ENCODE peak calls at places on chromosomes 12 and 14, in seven cellular contexts. One of them, this sample, is unnamed.

GRCh38 chr12:52971701-52972329 is 22.9 kb downstream of the KRT18 start:
- DNase-seq in lung: no peak
- DNase-seq in fibroblast of pulmonary artery: peak; percentile 66
- DNase-seq in activated T-cell treated with anti-CD3 and anti-CD28 coated beads for 1 hour: no peak
- DNase-seq in IMR-90: peak; percentile 75
- DNase-seq in anterior cingulate cortex: no peak
- DNase-seq in NAMALWA: no peak
- DNase-seq in this sample: no peak

GRCh38 chr12:15838986-15839385 is 43.2 kb upstream of the STRAP start:
- DNase-seq in IMR-90: no peak
- DNase-seq in activated T-cell treated with anti-CD3 and anti-CD28 coated beads for 1 hour: no peak
- DNase-seq in NAMALWA: no peak
- DNase-seq in anterior cingulate cortex: no peak
- DNase-seq in fibroblast of pulmonary artery: no peak
- DNase-seq in lung: no peak
- DNase-seq in this sample: no peak

GRCh38 chr12:110704750-110705149 is 15.8 kb upstream of the HVCN1 start:
- DNase-seq in lung: no peak
- DNase-seq in NAMALWA: no peak
- DNase-seq in activated T-cell treated with anti-CD3 and anti-CD28 coated beads for 1 hour: no peak
- DNase-seq in IMR-90: no peak
- DNase-seq in fibroblast of pulmonary artery: no peak
- DNase-seq in anterior cingulate cortex: no peak
- DNase-seq in this sample: no peak

GRCh38 chr14:28879571-28879970 is 113.0 kb downstream of the FOXG1 start:
- DNase-seq in lung: no peak
- DNase-seq in anterior cingulate cortex: no peak
- DNase-seq in activated T-cell treated with anti-CD3 and anti-CD28 coated beads for 1 hour: no peak
- DNase-seq in IMR-90: no peak
- DNase-seq in fibroblast of pulmonary artery: no peak
- DNase-seq in NAMALWA: no peak
- DNase-seq in this sample: no peak

GRCh38 chr14:95098984-95099599 is 58.2 kb downstream of the DICER1 start:
- DNase-seq in fibroblast of pulmonary artery: peak; percentile 75
- DNase-seq in IMR-90: peak; percentile 55
- DNase-seq in lung: peak; percentile 47
- DNase-seq in anterior cingulate cortex: peak; percentile 28
- DNase-seq in NAMALWA: peak; percentile 74
- DNase-seq in activated T-cell treated with anti-CD3 and anti-CD28 coated beads for 1 hour: peak; percentile 6
- DNase-seq in this sample: no peak

GRCh38 chr14:69107407-69108003 is 45.4 kb downstream of the DCAF5 start:
- DNase-seq in activated T-cell treated with anti-CD3 and anti-CD28 coated beads for 1 hour: no peak
- DNase-seq in IMR-90: peak; percentile 71
- DNase-seq in anterior cingulate cortex: no peak
- DNase-seq in NAMALWA: peak; percentile 52
- DNase-seq in fibroblast of pulmonary artery: peak; percentile 78
- DNase-seq in lung: peak; percentile 49
- DNase-seq in this sample: no peak

GRCh38 chr12:49232940-49233841 is 31.7 kb upstream of the TUBA1C start:
- DNase-seq in activated T-cell treated with anti-CD3 and anti-CD28 coated beads for 1 hour: no peak
- DNase-seq in fibroblast of pulmonary artery: peak; percentile 52
- DNase-seq in anterior cingulate cortex: peak; percentile 70
- DNase-seq in NAMALWA: no peak
- DNase-seq in IMR-90: peak; percentile 56
- DNase-seq in lung: peak; percentile 40
- DNase-seq in this sample: no peak

GRCh38 chr14:75048101-75048500 is 3.2 kb downstream of the MLH3 start:
- DNase-seq in activated T-cell treated with anti-CD3 and anti-CD28 coated beads for 1 hour: no peak
- DNase-seq in IMR-90: no peak
- DNase-seq in NAMALWA: no peak
- DNase-seq in anterior cingulate cortex: no peak
- DNase-seq in lung: no peak
- DNase-seq in fibroblast of pulmonary artery: no peak
- DNase-seq in this sample: no peak

GRCh38 chr12:23954332-23954731 is 4.9 kb upstream of the SOX5 start:
- DNase-seq in anterior cingulate cortex: no peak
- DNase-seq in NAMALWA: peak; percentile 10
- DNase-seq in lung: no peak
- DNase-seq in activated T-cell treated with anti-CD3 and anti-CD28 coated beads for 1 hour: no peak
- DNase-seq in fibroblast of pulmonary artery: peak; percentile 14
- DNase-seq in IMR-90: peak; percentile 76
- DNase-seq in this sample: no peak

GRCh38 chr14:21408152-21408551 is 24.3 kb upstream of the SUPT16H start:
- DNase-seq in fibroblast of pulmonary artery: peak; percentile 76
- DNase-seq in anterior cingulate cortex: no peak
- DNase-seq in lung: no peak
- DNase-seq in activated T-cell treated with anti-CD3 and anti-CD28 coated beads for 1 hour: no peak
- DNase-seq in NAMALWA: no peak
- DNase-seq in IMR-90: peak; percentile 65
- DNase-seq in this sample: no peak

GRCh38 chr14:42111355-42111754 is 504.7 kb downstream of the LRFN5 start:
- DNase-seq in IMR-90: no peak
- DNase-seq in lung: no peak
- DNase-seq in activated T-cell treated with anti-CD3 and anti-CD28 coated beads for 1 hour: no peak
- DNase-seq in NAMALWA: no peak
- DNase-seq in fibroblast of pulmonary artery: no peak
- DNase-seq in anterior cingulate cortex: no peak
- DNase-seq in this sample: no peak

GRCh38 chr12:11780521-11781101 is 131.1 kb downstream of the ETV6 start:
- DNase-seq in lung: no peak
- DNase-seq in IMR-90: no peak
- DNase-seq in anterior cingulate cortex: no peak
- DNase-seq in activated T-cell treated with anti-CD3 and anti-CD28 coated beads for 1 hour: no peak
- DNase-seq in fibroblast of pulmonary artery: no peak
- DNase-seq in NAMALWA: no peak
- DNase-seq in this sample: no peak

GRCh38 chr14:53152909-53153701 is at the start of gene DDHD1:
- DNase-seq in anterior cingulate cortex: peak; percentile 73
- DNase-seq in fibroblast of pulmonary artery: peak; percentile 60
- DNase-seq in NAMALWA: peak; percentile 76
- DNase-seq in IMR-90: peak; percentile 65
- DNase-seq in activated T-cell treated with anti-CD3 and anti-CD28 coated beads for 1 hour: peak; percentile 78
- DNase-seq in lung: peak; percentile 70
- DNase-seq in this sample: peak; percentile 9

GRCh38 chr12:132710422-132711168 is at the start of gene PGAM5:
- DNase-seq in anterior cingulate cortex: peak; percentile 61
- DNase-seq in lung: peak; percentile 81
- DNase-seq in fibroblast of pulmonary artery: peak; percentile 78
- DNase-seq in IMR-90: peak; percentile 70
- DNase-seq in activated T-cell treated with anti-CD3 and anti-CD28 coated beads for 1 hour: peak; percentile 85
- DNase-seq in NAMALWA: peak; percentile 95
- DNase-seq in this sample: no peak

GRCh38 chr14:106308839-106309389 is 782.5 kb downstream of the TMEM121 start:
- DNase-seq in fibroblast of pulmonary artery: no peak
- DNase-seq in anterior cingulate cortex: no peak
- DNase-seq in NAMALWA: peak; percentile 93
- DNase-seq in activated T-cell treated with anti-CD3 and anti-CD28 coated beads for 1 hour: peak; percentile 43
- DNase-seq in lung: peak; percentile 43
- DNase-seq in IMR-90: no peak
- DNase-seq in this sample: no peak

GRCh38 chr12:42802688-42803279 is 213.2 kb upstream of the PRICKLE1 start:
- DNase-seq in IMR-90: peak; percentile 78
- DNase-seq in anterior cingulate cortex: no peak
- DNase-seq in activated T-cell treated with anti-CD3 and anti-CD28 coated beads for 1 hour: no peak
- DNase-seq in NAMALWA: no peak
- DNase-seq in fibroblast of pulmonary artery: peak; percentile 28
- DNase-seq in lung: no peak
- DNase-seq in this sample: no peak

GRCh38 chr12:17076335-17076734 is 470.4 kb upstream of the LMO3 start:
- DNase-seq in anterior cingulate cortex: no peak
- DNase-seq in activated T-cell treated with anti-CD3 and anti-CD28 coated beads for 1 hour: no peak
- DNase-seq in fibroblast of pulmonary artery: no peak
- DNase-seq in lung: no peak
- DNase-seq in IMR-90: no peak
- DNase-seq in NAMALWA: no peak
- DNase-seq in this sample: no peak

GRCh38 chr12:52280796-52281560 is 6.5 kb downstream of the KRT86 start:
- DNase-seq in lung: peak; percentile 83
- DNase-seq in IMR-90: peak; percentile 97
- DNase-seq in anterior cingulate cortex: no peak
- DNase-seq in fibroblast of pulmonary artery: peak; percentile 98
- DNase-seq in NAMALWA: no peak
- DNase-seq in activated T-cell treated with anti-CD3 and anti-CD28 coated beads for 1 hour: no peak
- DNase-seq in this sample: no peak